ENCODE peak calls at places on chromosomes 3 and 15, in five cellular contexts. J is IMR-90, T is tibial artery, U is GM06990, D is RWPE1. F is an unnamed sample.

GRCh38 chr3:45841380-45841700 is 579 bp downstream of the LZTFL1 start:
- DNase-seq in T (no peak), J (peak; percentile 17), U (no peak), D (no peak), F (no peak)

GRCh38 chr3:169664034-169664820 is 715 bp upstream of the MECOM start:
- DNase-seq in T (no peak), J (no peak), D (no peak), U (no peak), F (no peak)

GRCh38 chr3:174784206-174784934 is 74.8 kb upstream of the NAALADL2 start:
- DNase-seq in D (no peak), J (peak; percentile 74), U (no peak), T (no peak), F (no peak)

GRCh38 chr3:78483070-78483469 is 1284.7 kb downstream of the ROBO1 start:
- DNase-seq in U (no peak), D (no peak), T (no peak), J (no peak), F (no peak)

GRCh38 chr3:25426408-25426807 is 1.7 kb upstream of the RARB start:
- DNase-seq in T (no peak), J (no peak), D (no peak), U (no peak), F (no peak)

GRCh38 chr15:80587816-80588456 is 107.2 kb upstream of the ABHD17C start:
- DNase-seq in D (no peak), U (no peak), J (peak; percentile 81), T (peak; percentile 45), F (no peak)

GRCh38 chr3:74590620-74591262 is 23.7 kb downstream of the CNTN3 start:
- DNase-seq in J (no peak), D (no peak), T (no peak), U (no peak), F (no peak)

GRCh38 chr15:70852501-70853269 is 1.3 kb downstream of the LARP6 start:
- DNase-seq in J (peak; percentile 88), U (no peak), T (no peak), D (peak; percentile 62), F (no peak)

GRCh38 chr15:96135166-96136093 is 195.1 kb upstream of the NR2F2 start:
- DNase-seq in D (no peak), J (no peak), U (no peak), T (no peak), F (no peak)

GRCh38 chr3:129572603-129573002 is 29.6 kb downstream of the H1-8 start:
- DNase-seq in D (no peak), U (no peak), J (no peak), T (no peak), F (no peak)

GRCh38 chr3:134677196-134677986 is 26.6 kb upstream of the KY start:
- DNase-seq in J (no peak), U (peak; percentile 9), D (no peak), T (no peak), F (no peak)

GRCh38 chr15:29945943-29946591 is 123.8 kb upstream of the TJP1 start:
- DNase-seq in J (peak; percentile 58), U (no peak), D (peak; percentile 77), T (no peak), F (no peak)

GRCh38 chr3:171354706-171355582 is 105.3 kb downstream of the TNIK start:
- DNase-seq in T (no peak), J (no peak), U (no peak), D (peak; percentile 48), F (no peak)

GRCh38 chr3:162007722-162008121 is 511.1 kb downstream of the OTOL1 start:
- DNase-seq in T (no peak), D (no peak), J (no peak), U (no peak), F (no peak)

GRCh38 chr3:56115698-56116097 is 352.6 kb downstream of the ERC2 start:
- DNase-seq in U (no peak), D (no peak), T (no peak), J (no peak), F (no peak)

GRCh38 chr15:83943043-83943442 is 289.1 kb downstream of the ADAMTSL3 start:
- DNase-seq in D (no peak), T (no peak), J (no peak), U (no peak), F (no peak)

DNA sequence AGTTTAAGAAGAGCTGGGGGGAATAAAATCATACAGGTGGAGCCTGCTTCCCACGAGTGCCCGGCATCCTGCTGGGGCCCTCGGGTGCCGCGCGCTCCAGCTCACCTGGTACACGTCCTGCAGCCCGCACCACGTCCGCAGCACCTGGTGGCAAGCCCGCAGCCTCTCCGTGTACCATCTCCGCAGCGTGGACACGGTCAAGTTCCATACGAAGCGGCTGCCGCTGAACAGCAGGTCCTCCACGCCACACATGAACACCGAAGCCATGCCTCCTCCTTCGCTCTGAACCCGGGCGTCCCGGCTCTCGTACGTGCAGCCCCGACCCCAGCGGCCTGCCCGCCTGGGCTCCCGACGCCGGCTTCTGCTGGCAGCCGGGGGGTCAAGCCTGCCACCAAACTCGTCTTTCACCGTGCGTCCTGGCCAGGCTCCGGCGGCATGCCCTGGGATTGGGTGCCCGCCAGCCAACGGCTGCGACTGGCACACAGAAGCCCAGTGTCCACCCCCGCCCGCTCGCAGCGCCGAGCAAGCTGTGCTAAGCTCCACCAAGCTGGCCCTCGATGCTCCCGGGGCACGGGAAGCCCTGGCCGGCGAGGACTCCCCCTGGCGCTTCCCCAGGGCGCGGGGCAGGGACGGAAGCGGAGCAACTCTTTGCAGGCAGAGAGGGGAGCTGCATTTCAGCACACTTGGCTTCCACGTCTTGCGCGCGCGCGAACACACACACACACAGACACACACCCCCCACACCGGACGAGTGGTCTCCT is at the start of gene FRMD4B:
- DNase-seq in U (peak; percentile 42), T (peak; percentile 87), J (no peak), D (no peak), F (peak; percentile 60)
- TF ChIP-seq CTCF in U (peak; percentile 28), T (no peak), J (no peak), D (peak; percentile 15), F (peak; percentile 28)

GRCh38 chr3:192237992-192238608 is 489.2 kb downstream of the FGF12 start:
- DNase-seq in T (no peak), D (no peak), U (no peak), J (no peak), F (no peak)
- TF ChIP-seq CTCF in T (no peak), D (no peak), U (peak; percentile 46), J (no peak), F (no peak)

DNA sequence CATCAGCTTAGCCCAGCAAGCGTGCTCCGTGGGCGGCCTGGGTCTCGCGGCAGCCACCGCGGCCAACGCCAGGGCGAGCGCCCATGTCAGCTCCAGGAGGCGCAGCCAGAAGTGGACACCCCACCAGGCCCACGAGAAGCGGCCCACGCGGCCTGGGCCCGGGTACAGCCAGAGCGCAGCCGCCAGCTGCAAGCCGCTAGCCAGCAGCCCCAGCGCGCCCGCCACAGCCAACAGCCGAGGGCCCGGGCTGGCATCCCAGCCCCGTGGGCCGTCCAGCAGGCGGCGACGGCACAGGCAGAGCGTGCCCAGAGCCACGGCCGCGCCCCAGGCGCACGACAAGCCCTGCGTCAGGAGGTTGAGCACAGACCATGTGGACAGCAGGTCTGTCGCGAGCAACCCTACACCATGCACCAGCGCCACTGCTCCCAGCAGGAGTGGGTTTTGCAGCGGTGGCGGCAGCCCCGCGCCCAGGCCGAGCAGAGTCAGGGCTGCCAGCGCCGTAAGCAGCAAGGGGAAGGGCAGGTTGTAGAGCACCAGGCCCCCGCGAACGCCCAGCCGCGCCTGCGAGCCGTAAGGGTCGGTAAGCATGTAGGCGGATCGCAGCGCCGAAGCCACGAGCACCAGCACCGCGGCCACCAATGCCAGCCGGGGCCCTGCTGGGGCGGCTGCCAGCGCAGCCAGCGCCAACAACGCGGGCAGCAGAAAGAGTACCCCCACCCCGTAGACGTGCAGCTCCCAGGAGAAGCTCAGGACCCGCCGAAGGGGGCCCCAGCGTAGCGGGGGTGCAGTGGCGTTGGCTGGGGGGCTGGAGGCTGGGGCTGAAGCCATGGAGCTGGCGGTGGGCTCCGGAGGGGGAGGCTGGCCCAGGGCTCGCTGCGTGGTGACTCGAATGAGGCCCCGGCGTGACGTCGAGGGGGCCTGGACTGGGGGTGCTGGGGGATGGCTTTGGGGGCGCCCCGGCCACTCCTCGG is 4.9 kb downstream of the PRRT3 start:
- DNase-seq in U (no peak), D (peak; percentile 58), J (peak; percentile 33), T (peak; percentile 89), F (no peak)
- TF ChIP-seq CTCF in U (no peak), D (peak; percentile 47), J (peak; percentile 42), T (peak; percentile 75), F (no peak)

GRCh38 chr3:133376805-133377204 is 23.1 kb upstream of the BFSP2 start:
- DNase-seq in T (no peak), J (no peak), U (no peak), D (no peak), F (no peak)
- TF ChIP-seq CTCF in T (no peak), J (no peak), U (no peak), D (no peak), F (no peak)

GRCh38 chr3:186790261-186790981 is 7.0 kb downstream of the EIF4A2 start:
- DNase-seq in U (peak; percentile 28), T (no peak), J (peak; percentile 61), D (no peak), F (no peak)
- TF ChIP-seq CTCF in U (peak; percentile 10), T (no peak), J (no peak), D (no peak), F (no peak)

DNA sequence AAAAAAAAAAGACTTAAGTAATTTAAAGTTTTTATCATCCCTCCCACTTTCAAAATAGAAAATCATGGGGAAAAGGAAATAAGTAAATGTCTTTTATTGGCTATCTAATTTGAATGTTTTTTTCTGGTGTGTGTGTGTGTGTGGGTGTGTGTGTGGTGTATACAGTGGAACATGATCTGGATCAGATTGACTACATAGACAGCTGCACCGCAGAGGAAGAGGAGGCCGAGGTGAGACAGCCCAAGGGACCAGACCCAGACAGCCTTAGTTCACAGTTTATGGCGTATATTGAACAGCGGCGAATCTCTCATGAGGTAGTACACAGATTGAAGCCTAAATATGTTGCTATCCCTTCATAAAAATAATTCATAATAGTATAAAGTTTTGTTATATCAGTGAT is 44.5 kb downstream of the LRCH3 start:
- DNase-seq in U (no peak), J (no peak), D (no peak), T (no peak), F (no peak)
- TF ChIP-seq CTCF in U (no peak), J (no peak), D (no peak), T (no peak), F (no peak)

GRCh38 chr3:176842914-176843313 is 354.4 kb downstream of the TBL1XR1 start:
- DNase-seq in J (no peak), D (no peak), U (no peak), T (no peak), F (no peak)
- TF ChIP-seq CTCF in J (no peak), D (no peak), U (no peak), T (no peak), F (no peak)

GRCh38 chr15:61702224-61703120 is 357.8 kb downstream of the VPS13C start:
- DNase-seq in D (no peak), U (no peak), T (no peak), J (no peak), F (no peak)
- TF ChIP-seq CTCF in D (no peak), U (no peak), T (no peak), J (no peak), F (no peak)

DNA sequence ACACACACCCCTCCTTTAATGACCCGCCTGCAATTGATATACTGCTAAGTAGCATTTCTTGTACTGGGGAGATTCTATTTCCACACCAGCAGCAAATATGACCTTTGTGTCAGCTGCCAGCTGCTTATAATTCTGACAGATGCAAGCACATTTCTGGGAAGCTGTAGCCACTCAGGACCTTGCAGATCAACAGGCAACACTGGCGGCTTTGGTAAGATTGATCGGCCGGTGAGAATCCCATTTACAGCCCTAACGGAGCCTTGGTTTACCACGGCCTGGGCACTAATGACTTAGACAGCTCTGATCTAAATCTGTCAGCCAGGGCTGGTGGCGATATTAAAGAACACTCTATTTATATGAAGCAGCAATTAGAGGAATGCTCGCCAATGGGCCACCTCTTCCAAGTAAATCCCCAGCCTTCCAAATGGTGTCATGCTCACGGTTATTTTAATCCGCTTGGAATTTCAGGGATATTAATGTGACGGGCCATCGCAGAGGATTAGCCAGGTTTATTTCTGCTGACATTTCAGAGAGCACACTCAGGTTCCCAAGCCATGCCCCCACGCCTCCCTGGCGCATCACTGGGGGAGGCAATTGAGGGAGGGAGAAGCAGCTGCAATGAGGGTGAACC is 287.2 kb downstream of the TLE3 start:
- DNase-seq in J (no peak), T (no peak), D (no peak), U (no peak), F (no peak)
- TF ChIP-seq CTCF in J (no peak), T (no peak), D (no peak), U (no peak), F (no peak)

F was measured in CD14-positive monocyte.